ENCODE peak calls at places on chromosomes 7 and 10, in nine cellular contexts. K is H7; X is stimulated activated CD4-positive, alpha-beta T cell treated with anti-CD3 and anti-CD28 coated beads, Interleukin-1b, Interleukin-23, amount 100 ng/mL, for 48 hours; Q is lower leg skin; G is kidney tubule cell; B is T-cell; M is lower lobe of right lung; W is thoracic aorta; I is epithelial cell of esophagus. R is an unnamed sample.

GRCh38 chr7:130845581-130846085 is 111.6 kb upstream of the KLF14 start:
- DNase-seq in K (no peak), X (no peak), Q (peak), G (peak), B (no peak), M (no peak), W (no peak), I (peak), R (peak)

GRCh38 chr7:76069238-76069638 is 21.3 kb downstream of the MDH2 start:
- DNase-seq in K (peak), X (no peak), Q (peak), G (peak), B (no peak), M (peak), W (no peak), I (peak), R (peak)

GRCh38 chr10:34918060-34918840 is 103.2 kb upstream of the PARD3 start:
- DNase-seq in K (peak), X (no peak), Q (no peak), G (no peak), B (no peak), M (no peak), W (no peak), I (no peak), R (no peak)

GRCh38 chr7:41416208-41416595 is 286.7 kb downstream of the INHBA start:
- DNase-seq in K (no peak), X (no peak), Q (no peak), G (no peak), B (no peak), M (no peak), W (no peak), I (peak), R (no peak)

GRCh38 chr10:133467286-133467911 is 13.7 kb downstream of the SCART1 start:
- DNase-seq in K (peak), X (no peak), Q (no peak), G (no peak), B (no peak), M (no peak), W (no peak), I (no peak), R (no peak)

GRCh38 chr10:613217-613616 is 76.3 kb downstream of the DIP2C start:
- DNase-seq in K (no peak), X (no peak), Q (no peak), G (peak), B (no peak), M (peak), W (no peak), I (peak), R (no peak)

GRCh38 chr7:120856621-120857352 is 1.2 kb downstream of the TSPAN12 start:
- DNase-seq in K (peak), X (no peak), Q (no peak), G (peak), B (no peak), M (peak), W (no peak), I (peak), R (no peak)

GRCh38 chr7:43467406-43467805 is 115.5 kb upstream of the STK17A start:
- DNase-seq in K (no peak), X (no peak), Q (no peak), G (peak), B (no peak), M (no peak), W (no peak), I (peak), R (no peak)

GRCh38 chr10:88473989-88474883 is 108.9 kb downstream of the RNLS start:
- DNase-seq in K (no peak), X (no peak), Q (peak), G (peak), B (no peak), M (peak), W (no peak), I (peak), R (no peak)

GRCh38 chr7:104845541-104845940 is 168.5 kb upstream of the KMT2E start:
- DNase-seq in K (no peak), X (no peak), Q (no peak), G (no peak), B (no peak), M (no peak), W (no peak), I (no peak), R (no peak)

GRCh38 chr10:103714232-103714891 is 141.0 kb downstream of the SH3PXD2A start:
- DNase-seq in K (no peak), X (no peak), Q (no peak), G (no peak), B (no peak), M (no peak), W (no peak), I (no peak), R (no peak)

GRCh38 chr7:100102950-100103840 is 1.8 kb downstream of the AP4M1 start:
- DNase-seq in K (no peak), X (no peak), Q (no peak), G (no peak), B (no peak), M (no peak), W (no peak), I (no peak), R (no peak)

GRCh38 chr10:108095932-108096925 is 931.7 kb upstream of the SORCS1 start:
- DNase-seq in K (no peak), X (no peak), Q (no peak), G (no peak), B (no peak), M (no peak), W (no peak), I (peak), R (no peak)

GRCh38 chr10:86792768-86793167 is 36.3 kb downstream of the BMPR1A start:
- DNase-seq in K (no peak), X (no peak), Q (no peak), G (no peak), B (no peak), M (no peak), W (no peak), I (no peak), R (no peak)

GRCh38 chr7:26898917-26899316 is 34.5 kb upstream of the SKAP2 start:
- DNase-seq in K (no peak), X (no peak), Q (peak), G (no peak), B (no peak), M (no peak), W (no peak), I (no peak), R (no peak)

GRCh38 chr10:58356756-58357155 is 21.9 kb downstream of the UBE2D1 start:
- DNase-seq in K (no peak), X (no peak), Q (no peak), G (no peak), B (no peak), M (no peak), W (no peak), I (no peak), R (no peak)

GRCh38 chr7:77308792-77309191 is 107.4 kb downstream of the GSAP start:
- DNase-seq in K (no peak), X (no peak), Q (no peak), G (peak), B (no peak), M (no peak), W (no peak), I (peak), R (no peak)

GRCh38 chr7:132430863-132431822 is 145.1 kb downstream of the PLXNA4 start:
- DNase-seq in K (no peak), X (peak), Q (no peak), G (peak), B (peak), M (no peak), W (no peak), I (no peak), R (peak)

GRCh38 chr10:11035318-11035920 is 17.7 kb downstream of the CELF2 start:
- DNase-seq in K (peak), X (no peak), Q (peak), G (peak), B (no peak), M (no peak), W (no peak), I (peak), R (peak)

GRCh38 chr10:87921934-87922688 is 58.7 kb downstream of the PTEN start:
- DNase-seq in K (no peak), X (no peak), Q (no peak), G (peak), B (no peak), M (no peak), W (no peak), I (no peak), R (no peak)

GRCh38 chr7:78873117-78873516 is 580.4 kb downstream of the MAGI2 start:
- DNase-seq in K (peak), X (no peak), Q (no peak), G (no peak), B (no peak), M (no peak), W (no peak), I (no peak), R (no peak)

GRCh38 chr10:23096814-23097549 is 1.6 kb downstream of the MSRB2 start:
- DNase-seq in K (no peak), X (no peak), Q (peak), G (no peak), B (no peak), M (no peak), W (no peak), I (peak), R (peak)

GRCh38 chr10:103814626-103815370 is 40.6 kb downstream of the SH3PXD2A start:
- DNase-seq in K (no peak), X (no peak), Q (no peak), G (no peak), B (no peak), M (no peak), W (no peak), I (no peak), R (no peak)

GRCh38 chr10:4525095-4525494 is 300.9 kb upstream of the AKR1E2 start:
- DNase-seq in K (no peak), X (no peak), Q (no peak), G (no peak), B (no peak), M (no peak), W (no peak), I (no peak), R (no peak)

GRCh38 chr7:18768256-18768655 is 272.7 kb downstream of the HDAC9 start:
- DNase-seq in K (no peak), X (no peak), Q (no peak), G (no peak), B (no peak), M (no peak), W (no peak), I (no peak), R (no peak)

GRCh38 chr10:19158358-19158757 is 109.8 kb downstream of the MALRD1 start:
- DNase-seq in K (no peak), X (no peak), Q (no peak), G (no peak), B (no peak), M (no peak), W (no peak), I (no peak), R (no peak)

GRCh38 chr10:95260397-95260881 is 30.4 kb downstream of the PDLIM1 start:
- DNase-seq in K (no peak), X (no peak), Q (no peak), G (peak), B (no peak), M (no peak), W (no peak), I (peak), R (no peak)